ENCODE peak calls at places on chromosomes 13 and 19, in ten cellular contexts. One of them, this sample, is unnamed.

GRCh38 chr19:6412111-6412999 is 12.3 kb downstream of the KHSRP start:
- DNase-seq in nephron progenitor cell: peak; percentile 51
- DNase-seq in endodermal cell: peak; percentile 94
- DNase-seq in SK-N-MC: no peak
- DNase-seq in transverse colon: peak; percentile 71
- DNase-seq in GM23248: peak; percentile 32
- DNase-seq in GOT3: no peak
- DNase-seq in Calu3: peak; percentile 48
- DNase-seq in Caco-2: peak; percentile 75
- DNase-seq in astrocyte of the hippocampus: peak; percentile 35
- DNase-seq in this sample: peak; percentile 80

GRCh38 chr19:38900816-38901215 is 1.0 kb downstream of the NFKBIB start:
- DNase-seq in nephron progenitor cell: no peak
- DNase-seq in endodermal cell: no peak
- DNase-seq in SK-N-MC: no peak
- DNase-seq in transverse colon: no peak
- DNase-seq in GM23248: peak; percentile 26
- DNase-seq in GOT3: no peak
- DNase-seq in Calu3: no peak
- DNase-seq in Caco-2: no peak
- DNase-seq in astrocyte of the hippocampus: no peak
- DNase-seq in this sample: no peak

GRCh38 chr19:49684251-49684982 is 5.0 kb upstream of the ADM5 start:
- DNase-seq in nephron progenitor cell: no peak
- DNase-seq in endodermal cell: peak; percentile 87
- DNase-seq in SK-N-MC: no peak
- DNase-seq in transverse colon: no peak
- DNase-seq in GM23248: peak; percentile 47
- DNase-seq in GOT3: no peak
- DNase-seq in Calu3: peak; percentile 65
- DNase-seq in Caco-2: peak; percentile 51
- DNase-seq in astrocyte of the hippocampus: no peak
- DNase-seq in this sample: no peak

GRCh38 chr13:61030445-61030844 is 385.2 kb downstream of the PCDH20 start:
- DNase-seq in nephron progenitor cell: no peak
- DNase-seq in endodermal cell: no peak
- DNase-seq in SK-N-MC: no peak
- DNase-seq in transverse colon: no peak
- DNase-seq in GM23248: no peak
- DNase-seq in GOT3: no peak
- DNase-seq in Calu3: no peak
- DNase-seq in Caco-2: no peak
- DNase-seq in astrocyte of the hippocampus: no peak
- DNase-seq in this sample: no peak

GRCh38 chr13:41547253-41548000 is 90.1 kb downstream of the RGCC start:
- DNase-seq in nephron progenitor cell: peak; percentile 52
- DNase-seq in endodermal cell: peak; percentile 63
- DNase-seq in SK-N-MC: no peak
- DNase-seq in transverse colon: no peak
- DNase-seq in GM23248: peak; percentile 88
- DNase-seq in GOT3: no peak
- DNase-seq in Calu3: no peak
- DNase-seq in Caco-2: no peak
- DNase-seq in astrocyte of the hippocampus: no peak
- DNase-seq in this sample: no peak

GRCh38 chr19:17830567-17831418 is 9.5 kb upstream of the INSL3 start:
- DNase-seq in nephron progenitor cell: peak; percentile 96
- DNase-seq in endodermal cell: peak; percentile 99
- DNase-seq in SK-N-MC: no peak
- DNase-seq in transverse colon: peak; percentile 82
- DNase-seq in GM23248: peak; percentile 73
- DNase-seq in GOT3: no peak
- DNase-seq in Calu3: no peak
- DNase-seq in Caco-2: peak; percentile 17
- DNase-seq in astrocyte of the hippocampus: peak; percentile 78
- DNase-seq in this sample: peak; percentile 89

GRCh38 chr19:15195381-15195964 is 5.3 kb downstream of the NOTCH3 start:
- DNase-seq in nephron progenitor cell: peak; percentile 74
- DNase-seq in endodermal cell: peak; percentile 92
- DNase-seq in SK-N-MC: no peak
- DNase-seq in transverse colon: peak; percentile 29
- DNase-seq in GM23248: peak; percentile 95
- DNase-seq in GOT3: no peak
- DNase-seq in Calu3: peak; percentile 66
- DNase-seq in Caco-2: peak; percentile 84
- DNase-seq in astrocyte of the hippocampus: peak; percentile 76
- DNase-seq in this sample: peak; percentile 60

GRCh38 chr13:28819748-28820098 is 416 bp upstream of the MTUS2 start:
- DNase-seq in nephron progenitor cell: peak; percentile 89
- DNase-seq in endodermal cell: peak; percentile 92
- DNase-seq in SK-N-MC: no peak
- DNase-seq in transverse colon: peak; percentile 28
- DNase-seq in GM23248: peak; percentile 64
- DNase-seq in GOT3: no peak
- DNase-seq in Calu3: peak; percentile 66
- DNase-seq in Caco-2: peak; percentile 86
- DNase-seq in astrocyte of the hippocampus: peak; percentile 65
- DNase-seq in this sample: peak; percentile 16

GRCh38 chr19:44356383-44357111 is at the start of gene ZNF112:
- DNase-seq in nephron progenitor cell: peak; percentile 76
- DNase-seq in endodermal cell: peak; percentile 96
- DNase-seq in SK-N-MC: peak; percentile 80
- DNase-seq in transverse colon: peak; percentile 90
- DNase-seq in GM23248: peak; percentile 91
- DNase-seq in GOT3: peak; percentile 22
- DNase-seq in Calu3: peak; percentile 94
- DNase-seq in Caco-2: peak; percentile 92
- DNase-seq in astrocyte of the hippocampus: peak; percentile 95
- DNase-seq in this sample: peak; percentile 92

GRCh38 chr19:6423499-6424189 is 967 bp downstream of the KHSRP start:
- DNase-seq in nephron progenitor cell: peak; percentile 51
- DNase-seq in endodermal cell: peak; percentile 86
- DNase-seq in SK-N-MC: no peak
- DNase-seq in transverse colon: peak; percentile 39
- DNase-seq in GM23248: peak; percentile 81
- DNase-seq in GOT3: no peak
- DNase-seq in Calu3: peak; percentile 34
- DNase-seq in Caco-2: peak; percentile 64
- DNase-seq in astrocyte of the hippocampus: peak; percentile 75
- DNase-seq in this sample: peak; percentile 51

GRCh38 chr13:23473236-23473635 is 39.7 kb upstream of the SACS start:
- DNase-seq in nephron progenitor cell: no peak
- DNase-seq in endodermal cell: peak; percentile 47
- DNase-seq in SK-N-MC: no peak
- DNase-seq in transverse colon: no peak
- DNase-seq in GM23248: no peak
- DNase-seq in GOT3: no peak
- DNase-seq in Calu3: no peak
- DNase-seq in Caco-2: peak; percentile 39
- DNase-seq in astrocyte of the hippocampus: no peak
- DNase-seq in this sample: no peak

GRCh38 chr19:18051887-18052286 is 34.8 kb downstream of the IL12RB1 start:
- DNase-seq in nephron progenitor cell: no peak
- DNase-seq in endodermal cell: no peak
- DNase-seq in SK-N-MC: no peak
- DNase-seq in transverse colon: no peak
- DNase-seq in GM23248: peak; percentile 40
- DNase-seq in GOT3: no peak
- DNase-seq in Calu3: no peak
- DNase-seq in Caco-2: no peak
- DNase-seq in astrocyte of the hippocampus: no peak
- DNase-seq in this sample: no peak

GRCh38 chr19:50676625-50677197 is 27.5 kb downstream of the C19orf81 start:
- DNase-seq in nephron progenitor cell: no peak
- DNase-seq in endodermal cell: no peak
- DNase-seq in SK-N-MC: no peak
- DNase-seq in transverse colon: no peak
- DNase-seq in GM23248: no peak
- DNase-seq in GOT3: no peak
- DNase-seq in Calu3: no peak
- DNase-seq in Caco-2: no peak
- DNase-seq in astrocyte of the hippocampus: no peak
- DNase-seq in this sample: no peak

This sample was measured in mucosa of descending colon.